ENCODE peak calls at places on chromosomes 11 and 22, in six cellular contexts. T, L, F, B, Z and V are unnamed samples.

GRCh38 chr22:24230911-24231656 is 13.8 kb downstream of the GGT5 start:
- DNase-seq in T (no peak), L (peak; percentile 74), F (no peak), B (peak; percentile 65), Z (peak; percentile 53), V (no peak)

GRCh38 chr11:100445231-100445735 is 241.8 kb upstream of the ARHGAP42 start:
- DNase-seq in T (no peak), L (peak; percentile 62), F (no peak), B (no peak), Z (no peak), V (no peak)

GRCh38 chr11:4697583-4697982 is at the start of gene OR51E2:
- DNase-seq in T (no peak), L (no peak), F (no peak), B (peak; percentile 71), Z (no peak), V (no peak)

GRCh38 chr11:63997801-63998332 is 11.6 kb downstream of the OTUB1 start:
- DNase-seq in T (no peak), L (no peak), F (no peak), B (no peak), Z (no peak), V (no peak)

GRCh38 chr22:25153961-25154685 is 45.5 kb upstream of the CRYBB3 start:
- DNase-seq in T (no peak), L (peak; percentile 89), F (no peak), B (peak; percentile 94), Z (peak; percentile 57), V (no peak)

GRCh38 chr11:122138759-122139594 is 23.0 kb upstream of the BLID start:
- DNase-seq in T (no peak), L (no peak), F (no peak), B (no peak), Z (no peak), V (no peak)

GRCh38 chr11:13462311-13462927 is 603 bp downstream of the BTBD10 start:
- DNase-seq in T (no peak), L (peak; percentile 43), F (peak; percentile 63), B (peak; percentile 78), Z (peak; percentile 73), V (peak; percentile 33)

GRCh38 chr11:266676-267439 is 11.3 kb upstream of the NLRP6 start:
- DNase-seq in T (no peak), L (no peak), F (no peak), B (no peak), Z (no peak), V (no peak)

GRCh38 chr11:79314906-79315689 is 125.7 kb downstream of the TENM4 start:
- DNase-seq in T (no peak), L (no peak), F (no peak), B (no peak), Z (no peak), V (no peak)

GRCh38 chr11:67372993-67373915 is at the start of gene CLCF1:
- DNase-seq in T (no peak), L (peak; percentile 73), F (peak; percentile 86), B (peak; percentile 90), Z (peak; percentile 90), V (peak; percentile 83)

GRCh38 chr22:29768052-29768680 is 997 bp downstream of the UQCR10 start:
- DNase-seq in T (no peak), L (no peak), F (no peak), B (no peak), Z (no peak), V (no peak)

GRCh38 chr11:81644239-81644840 is 1089.3 kb downstream of the FAM181B start:
- DNase-seq in T (no peak), L (no peak), F (peak; percentile 3), B (no peak), Z (peak; percentile 33), V (no peak)

GRCh38 chr11:65355013-65355775 is 643 bp downstream of the TIGD3 start:
- DNase-seq in T (no peak), L (no peak), F (peak; percentile 37), B (peak; percentile 74), Z (peak; percentile 87), V (peak; percentile 37)

GRCh38 chr11:2443881-2444300 is 423 bp downstream of the TRPM5 start:
- DNase-seq in T (no peak), L (peak; percentile 48), F (no peak), B (no peak), Z (no peak), V (no peak)

GRCh38 chr11:44955019-44955738 is 4.5 kb upstream of the TP53I11 start:
- DNase-seq in T (no peak), L (peak; percentile 55), F (peak; percentile 71), B (peak; percentile 90), Z (no peak), V (peak; percentile 35)

GRCh38 chr11:123801765-123802164 is 4.4 kb downstream of the OR6M1 start:
- DNase-seq in T (no peak), L (no peak), F (no peak), B (no peak), Z (no peak), V (no peak)

GRCh38 chr22:21650280-21650679 is 8.2 kb downstream of the SDF2L1 start:
- DNase-seq in T (no peak), L (no peak), F (no peak), B (no peak), Z (no peak), V (no peak)

GRCh38 chr22:21651521-21652009 is 9.5 kb downstream of the SDF2L1 start:
- DNase-seq in T (no peak), L (no peak), F (no peak), B (no peak), Z (peak; percentile 71), V (no peak)

GRCh38 chr22:21650823-21651520 is 8.9 kb downstream of the SDF2L1 start:
- DNase-seq in T (no peak), L (no peak), F (no peak), B (no peak), Z (no peak), V (no peak)

GRCh38 chr22:21652547-21653545 is 10.7 kb downstream of the SDF2L1 start:
- DNase-seq in T (no peak), L (no peak), F (no peak), B (no peak), Z (no peak), V (no peak)

DNA sequence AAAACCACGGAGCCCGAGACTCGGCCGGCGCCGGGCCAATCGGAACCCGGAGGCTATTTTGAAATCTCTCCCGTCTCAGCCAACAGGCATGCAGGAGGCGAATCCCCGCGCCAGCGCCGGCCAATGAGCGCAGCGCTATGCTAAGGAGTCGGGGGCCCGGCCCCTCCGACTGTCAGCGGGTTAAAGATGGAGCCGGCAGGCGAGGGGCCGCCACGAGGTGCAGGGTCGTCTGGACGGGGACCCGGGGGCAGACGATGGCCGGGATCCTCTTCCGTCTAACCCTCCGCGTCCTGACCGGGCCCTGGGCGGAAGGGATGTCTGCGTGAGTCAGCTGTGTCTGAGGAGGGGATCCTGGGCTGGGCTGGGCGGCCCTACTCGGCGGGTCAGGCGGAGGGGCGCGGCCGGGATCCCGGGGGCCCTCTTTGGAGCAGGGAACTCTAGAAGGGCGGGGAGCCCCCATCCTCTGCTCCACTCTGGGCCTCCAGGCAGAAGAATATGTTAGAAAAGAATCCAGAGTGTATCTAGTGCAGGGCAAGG is 10.0 kb downstream of the SDF2L1 start:
- DNase-seq in T (peak; percentile 96), L (peak; percentile 91), F (peak; percentile 88), B (peak; percentile 94), Z (peak; percentile 93), V (peak; percentile 90)
- TF ChIP-seq EP300 in T (no peak), L (no peak), F (no peak), B (no peak), Z (no peak), V (no peak)

DNA sequence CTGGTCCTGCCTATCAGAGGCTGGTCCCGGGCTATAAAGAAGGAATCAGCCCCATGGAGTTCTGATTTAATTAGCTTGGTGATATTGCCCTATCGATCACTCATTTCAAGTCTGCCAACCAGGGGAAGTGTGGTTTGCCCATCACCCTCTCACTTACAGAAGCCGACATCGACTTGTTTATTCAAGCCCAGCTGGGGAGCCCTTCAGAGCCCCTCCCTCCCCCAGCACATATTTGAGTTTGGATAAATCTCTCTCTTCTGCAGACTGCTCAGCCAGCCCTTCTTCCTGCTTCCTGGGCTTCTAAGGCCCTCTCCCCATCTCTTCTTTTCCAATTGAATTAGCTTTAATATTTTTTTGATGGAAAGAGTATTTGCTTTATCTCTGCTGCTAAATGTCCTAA is 299.0 kb downstream of the MIAT start:
- DNase-seq in T (no peak), L (no peak), F (no peak), B (no peak), Z (peak; percentile 35), V (no peak)
- TF ChIP-seq EP300 in T (no peak), L (no peak), F (no peak), B (no peak), Z (no peak), V (no peak)

DNA sequence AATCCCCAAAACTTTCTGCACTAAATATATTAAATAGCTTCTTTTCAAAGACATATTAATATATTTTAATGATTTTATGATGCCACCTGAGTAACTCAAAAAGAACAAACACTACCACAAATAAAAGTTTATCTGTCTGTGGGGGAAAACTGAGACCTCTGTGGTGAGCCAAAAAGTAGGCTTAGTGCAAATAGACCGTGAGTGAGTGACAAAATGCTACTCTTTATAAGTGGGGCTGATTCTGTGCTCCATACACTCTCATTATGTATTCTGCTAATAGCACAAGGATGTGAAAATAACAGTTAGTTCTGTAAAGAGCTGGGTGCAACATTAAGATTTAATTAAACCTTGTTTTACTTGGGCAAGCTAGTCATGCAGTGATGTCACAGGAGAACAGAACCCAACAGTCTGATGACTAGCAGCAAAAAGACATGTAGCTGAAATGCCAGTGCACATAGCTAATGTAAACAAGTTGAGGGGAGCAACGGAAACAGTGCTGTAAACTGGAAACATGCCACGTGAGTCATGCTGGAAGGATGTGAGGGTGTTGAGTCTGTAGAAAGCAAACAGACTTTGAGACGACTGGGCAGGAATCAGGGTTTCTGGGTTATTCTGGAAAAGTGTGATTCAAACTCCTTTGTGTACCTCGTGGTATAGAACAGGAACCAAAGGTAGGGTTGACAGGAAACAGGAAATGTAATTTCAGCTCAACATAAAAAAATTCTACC is 1130.4 kb downstream of the LRRC4C start:
- DNase-seq in T (no peak), L (peak; percentile 69), F (peak; percentile 64), B (peak; percentile 77), Z (peak; percentile 8), V (no peak)
- TF ChIP-seq EP300 in T (no peak), L (no peak), F (peak; percentile 68), B (no peak), Z (no peak), V (no peak)

GRCh38 chr11:105906517-105906916 is 115.5 kb downstream of the MSANTD4 start:
- DNase-seq in T (no peak), L (no peak), F (no peak), B (no peak), Z (no peak), V (no peak)

GRCh38 chr11:105900515-105901035 is 121.5 kb downstream of the MSANTD4 start:
- DNase-seq in T (no peak), L (no peak), F (no peak), B (no peak), Z (no peak), V (no peak)

GRCh38 chr11:105897161-105897560 is 124.9 kb downstream of the MSANTD4 start:
- DNase-seq in T (no peak), L (no peak), F (no peak), B (no peak), Z (no peak), V (no peak)

GRCh38 chr11:105899776-105900175 is 122.3 kb downstream of the MSANTD4 start:
- DNase-seq in T (no peak), L (no peak), F (no peak), B (no peak), Z (no peak), V (no peak)

DNA sequence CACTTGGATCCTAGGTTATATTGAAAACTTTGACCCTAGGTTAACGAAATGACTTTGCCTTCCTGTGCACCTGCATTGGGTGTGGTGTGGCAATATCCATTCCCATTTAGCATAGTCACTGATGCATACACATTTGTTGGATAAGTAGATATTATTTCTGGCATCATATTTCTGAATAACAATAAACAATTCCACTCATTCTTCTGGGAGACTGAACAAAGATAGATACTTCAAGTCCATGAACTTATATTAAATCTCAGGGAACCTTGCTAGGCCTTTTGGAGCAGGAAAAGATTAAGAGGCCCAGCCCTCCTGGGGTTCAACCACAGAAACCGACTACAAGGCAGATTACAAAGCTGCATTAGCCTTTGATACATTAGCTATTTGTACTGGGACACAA is 118.9 kb downstream of the MSANTD4 start:
- DNase-seq in T (no peak), L (no peak), F (no peak), B (no peak), Z (no peak), V (no peak)
- TF ChIP-seq EP300 in T (no peak), L (no peak), F (no peak), B (no peak), Z (no peak), V (no peak)